ENCODE peak calls at places on chromosomes 4 and X, in seven cellular contexts. R, J, W, D, N, S and C are unnamed samples.

GRCh38 chr4:3701271-3702083 is 64.7 kb upstream of the ADRA2C start:
- DNase-seq in J (no peak), R (no peak), D (no peak), N (no peak), W (no peak), S (no peak), C (no peak)

GRCh38 chrX:50680990-50681389 is 133.0 kb downstream of the SHROOM4 start:
- DNase-seq in W (no peak), J (no peak), N (no peak), S (no peak), D (no peak), R (no peak), C (no peak)

GRCh38 chrX:16185725-16186136 is 18.4 kb downstream of the MAGEB17 start:
- DNase-seq in S (peak; percentile 54), J (peak; percentile 55), W (no peak), N (no peak), D (peak; percentile 59), R (no peak), C (peak; percentile 67)

GRCh38 chr4:32148120-32148666 is 1428.0 kb downstream of the PCDH7 start:
- DNase-seq in J (no peak), S (no peak), D (no peak), N (no peak), R (no peak), W (no peak), C (no peak)

GRCh38 chr4:156615066-156615514 is 356.5 kb downstream of the PDGFC start:
- DNase-seq in W (no peak), S (no peak), R (no peak), N (no peak), J (no peak), D (peak; percentile 91), C (peak; percentile 31)

GRCh38 chr4:155964016-155964891 is 10.6 kb upstream of the CTSO start:
- DNase-seq in R (no peak), D (no peak), W (peak; percentile 19), J (no peak), S (no peak), N (no peak), C (no peak)

GRCh38 chr4:76224193-76224592 is 10.6 kb upstream of the SCARB2 start:
- DNase-seq in S (no peak), R (no peak), J (no peak), N (no peak), W (no peak), D (no peak), C (no peak)

GRCh38 chr4:36316544-36317082 is 35.2 kb downstream of the DTHD1 start:
- DNase-seq in S (no peak), R (no peak), W (no peak), D (no peak), N (no peak), J (no peak), C (no peak)

GRCh38 chr4:55356991-55357461 is 11.0 kb downstream of the SRD5A3 start:
- DNase-seq in J (no peak), D (no peak), N (no peak), S (no peak), R (no peak), W (no peak), C (no peak)

GRCh38 chrX:34656842-34657780 is at the start of gene TMEM47:
- DNase-seq in W (peak; percentile 55), N (peak; percentile 30), D (peak; percentile 17), S (no peak), R (no peak), J (no peak), C (peak; percentile 25)

GRCh38 chrX:94515009-94515408 is 841.0 kb downstream of the FAM133A start:
- DNase-seq in N (no peak), D (no peak), W (no peak), J (no peak), R (no peak), S (no peak), C (no peak)

GRCh38 chrX:111098874-111099273 is 2.9 kb downstream of the PAK3 start:
- DNase-seq in R (peak; percentile 41), D (no peak), S (peak; percentile 29), N (no peak), J (no peak), W (no peak), C (no peak)

GRCh38 chr4:95155759-95156451 is 392.9 kb downstream of the UNC5C start:
- DNase-seq in D (no peak), S (peak; percentile 22), N (no peak), R (no peak), W (no peak), J (no peak), C (peak; percentile 18)

GRCh38 chr4:121477079-121477478 is 96.3 kb upstream of the QRFPR start:
- DNase-seq in S (no peak), R (no peak), W (no peak), J (no peak), D (no peak), N (no peak), C (no peak)

GRCh38 chrX:135433531-135434257 is 11.9 kb downstream of the SMIM10L2A start:
- DNase-seq in W (no peak), J (no peak), N (no peak), R (no peak), D (no peak), S (no peak), C (no peak)

GRCh38 chr4:128427832-128428366 is 140.3 kb upstream of the PGRMC2 start:
- DNase-seq in R (peak; percentile 10), N (no peak), J (peak; percentile 67), D (peak; percentile 28), W (peak; percentile 42), S (peak; percentile 86), C (peak; percentile 82)

GRCh38 chr4:41456559-41457101 is 81.3 kb upstream of the LIMCH1 start:
- DNase-seq in N (no peak), R (no peak), S (no peak), W (no peak), J (no peak), D (no peak), C (no peak)

GRCh38 chr4:20062054-20062453 is 189.7 kb upstream of the SLIT2 start:
- DNase-seq in S (no peak), J (no peak), N (no peak), D (no peak), W (no peak), R (no peak), C (no peak)

GRCh38 chrX:10795721-10796120 is 175.3 kb upstream of the MID1 start:
- DNase-seq in R (no peak), N (no peak), J (no peak), W (no peak), S (no peak), D (no peak), C (no peak)

GRCh38 chr4:2059726-2060577 is 825 bp downstream of the NAT8L start:
- DNase-seq in J (no peak), W (no peak), N (no peak), R (no peak), S (no peak), D (no peak), C (no peak)

GRCh38 chr4:105896461-105896939 is 1.2 kb downstream of the NPNT start:
- DNase-seq in D (no peak), J (no peak), N (no peak), S (no peak), W (no peak), R (no peak), C (no peak)

GRCh38 chrX:49171752-49172279 is at the start of gene PLP2:
- DNase-seq in J (no peak), N (no peak), W (peak; percentile 53), D (no peak), S (no peak), R (no peak), C (no peak)

GRCh38 chrX:131762802-131763234 is 218.9 kb downstream of the OR13H1 start:
- DNase-seq in W (no peak), D (no peak), J (no peak), R (peak; percentile 83), S (no peak), N (no peak), C (no peak)

GRCh38 chrX:47563801-47564315 is 2.9 kb downstream of the ARAF start:
- DNase-seq in D (no peak), S (no peak), R (no peak), W (no peak), J (no peak), N (no peak), C (no peak)

GRCh38 chrX:134246282-134246681 is 9.3 kb downstream of the CCDC160 start:
- DNase-seq in J (no peak), S (no peak), D (no peak), R (no peak), N (no peak), W (no peak), C (no peak)
- TF ChIP-seq CTCF in J (no peak), S (peak; percentile 2), D (no peak), R (peak; percentile 24), N (no peak), W (no peak), C (no peak)

GRCh38 chr4:110621328-110621812 is 1.5 kb downstream of the PITX2 start:
- DNase-seq in D (no peak), S (no peak), W (peak; percentile 52), J (no peak), R (no peak), N (no peak), C (no peak)
- H3K27me3 ChIP-seq in D (peaks cover 49% of the 10 kb centered on the region), S (no peaks in the 10 kb centered on the region), W (no peaks in the 10 kb centered on the region), J (peaks cover 98% of the 10 kb centered on the region), R (no peaks in the 10 kb centered on the region), N (peaks cover 100% of the 10 kb centered on the region), C (peaks cover 82% of the 10 kb centered on the region)

DNA sequence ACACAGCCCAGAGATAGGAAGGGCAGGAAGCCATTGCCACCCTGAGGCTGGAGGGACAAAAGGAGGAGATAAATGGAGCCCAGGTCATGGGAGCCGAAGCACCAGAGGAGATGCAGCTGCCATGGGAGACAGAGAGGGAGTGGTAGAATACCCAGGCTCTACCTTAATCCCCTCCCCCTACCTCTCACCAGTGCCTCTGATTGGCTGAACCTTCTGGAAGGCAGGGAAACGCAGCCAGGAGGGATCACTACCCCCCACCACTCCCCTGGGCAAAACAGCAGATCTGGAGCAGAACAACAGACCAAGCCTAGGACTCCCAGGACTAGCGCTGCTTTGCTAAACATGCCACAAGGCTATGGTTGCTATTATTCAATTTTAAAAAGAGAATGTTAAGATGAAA is 114.2 kb downstream of the ZNF827 start:
- DNase-seq in R (no peak), N (no peak), J (no peak), W (no peak), S (no peak), D (no peak), C (no peak)
- TF ChIP-seq CTCF in R (no peak), N (no peak), J (no peak), W (no peak), S (no peak), D (no peak), C (no peak)

GRCh38 chrX:77422886-77423648 is 24.1 kb upstream of the FGF16 start:
- DNase-seq in J (no peak), N (no peak), S (no peak), W (no peak), D (no peak), R (no peak), C (no peak)

GRCh38 chrX:77427586-77427985 is 19.6 kb upstream of the FGF16 start:
- DNase-seq in D (no peak), N (no peak), W (no peak), S (no peak), R (no peak), J (no peak), C (no peak)

GRCh38 chrX:77431227-77431626 is 16.0 kb upstream of the FGF16 start:
- DNase-seq in R (no peak), S (no peak), D (peak; percentile 58), J (no peak), W (peak; percentile 39), N (no peak), C (no peak)

DNA sequence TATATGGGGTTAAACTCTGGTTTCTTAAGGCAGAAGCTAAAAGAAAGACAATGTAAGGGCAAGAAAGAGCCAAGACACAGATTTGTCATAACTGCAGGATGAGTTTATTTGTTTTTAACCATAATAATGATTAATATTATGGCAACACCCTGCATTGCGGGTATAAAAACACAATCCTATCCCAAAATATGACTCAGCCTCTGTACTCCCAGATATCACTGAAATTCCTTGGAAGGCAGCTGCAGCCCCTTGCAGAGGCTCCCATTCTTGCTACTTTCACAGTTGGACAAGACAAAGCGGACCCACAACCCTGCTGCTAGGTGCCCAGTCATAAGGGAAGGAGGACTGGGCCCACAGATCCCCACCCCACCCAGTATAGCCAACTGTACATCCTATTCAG is 20.4 kb upstream of the FGF16 start:
- DNase-seq in D (no peak), J (no peak), W (no peak), N (no peak), R (no peak), S (no peak), C (no peak)
- H3K27me3 ChIP-seq in D (no peaks in the 10 kb centered on the region), J (no peaks in the 10 kb centered on the region), W (no peaks in the 10 kb centered on the region), N (peaks cover 5% of the 10 kb centered on the region), R (no peaks in the 10 kb centered on the region), S (no peaks in the 10 kb centered on the region), C (no peaks in the 10 kb centered on the region)